ENCODE peak calls at places on chromosomes 3 and 15, in five cellular contexts. C is gastrocnemius medialis, U is transverse colon, Q is HCT116, R is sigmoid colon. S is an unnamed sample.

GRCh38 chr15:70566989-70567388 is 196.4 kb downstream of the UACA start:
- DNase-seq in C (no peak), U (no peak), Q (no peak), R (no peak), S (no peak)

GRCh38 chr3:52177701-52178042 is 20.3 kb upstream of the ALAS1 start:
- DNase-seq in C (no peak), U (no peak), Q (no peak), R (peak; percentile 26), S (no peak)

GRCh38 chr3:189710620-189711388 is 79.6 kb downstream of the TP63 start:
- DNase-seq in C (peak; percentile 42), U (peak; percentile 17), Q (no peak), R (peak; percentile 72), S (peak; percentile 61)

GRCh38 chr15:67915374-67916050 is 75.7 kb upstream of the RNU6-1 start:
- DNase-seq in C (peak; percentile 81), U (peak; percentile 77), Q (no peak), R (peak; percentile 96), S (no peak)

GRCh38 chr15:31265871-31266711 is 60.5 kb upstream of the KLF13 start:
- DNase-seq in C (no peak), U (peak; percentile 73), Q (no peak), R (peak; percentile 75), S (no peak)

GRCh38 chr15:37733628-37734027 is 200.8 kb upstream of the TMCO5A start:
- DNase-seq in C (no peak), U (no peak), Q (no peak), R (no peak), S (no peak)

GRCh38 chr3:176147251-176147650 is 1050.0 kb downstream of the TBL1XR1 start:
- DNase-seq in C (no peak), U (no peak), Q (no peak), R (no peak), S (no peak)

GRCh38 chr3:36220189-36220588 is 160.1 kb upstream of the STAC start:
- DNase-seq in C (no peak), U (no peak), Q (no peak), R (no peak), S (no peak)

GRCh38 chr3:64297563-64297962 is 72.3 kb upstream of the PRICKLE2 start:
- DNase-seq in C (no peak), U (no peak), Q (no peak), R (no peak), S (no peak)

GRCh38 chr15:31263751-31264533 is 62.7 kb upstream of the KLF13 start:
- DNase-seq in C (peak; percentile 44), U (peak; percentile 91), Q (no peak), R (peak; percentile 80), S (no peak)

GRCh38 chr15:52078876-52079700 is 33.5 kb downstream of the BCL2L10 start:
- DNase-seq in C (peak; percentile 55), U (peak; percentile 88), Q (peak; percentile 54), R (peak; percentile 88), S (no peak)

GRCh38 chr3:130948374-130948773 is 54.5 kb downstream of the ATP2C1 start:
- DNase-seq in C (no peak), U (no peak), Q (no peak), R (no peak), S (no peak)

GRCh38 chr3:162719684-162720341 is 1223.2 kb downstream of the OTOL1 start:
- DNase-seq in C (no peak), U (no peak), Q (peak; percentile 68), R (no peak), S (peak; percentile 20)

GRCh38 chr3:46427929-46428833 is 21.1 kb downstream of the CCRL2 start:
- DNase-seq in C (no peak), U (no peak), Q (no peak), R (no peak), S (no peak)

GRCh38 chr3:32203854-32204253 is 34.6 kb upstream of the CMTM8 start:
- DNase-seq in C (no peak), U (no peak), Q (no peak), R (no peak), S (no peak)

GRCh38 chr15:73912030-73912596 is 14.1 kb upstream of the LOXL1 start:
- DNase-seq in C (no peak), U (no peak), Q (no peak), R (no peak), S (no peak)

GRCh38 chr15:95825672-95826387 is 504.7 kb upstream of the NR2F2 start:
- DNase-seq in C (no peak), U (no peak), Q (no peak), R (no peak), S (no peak)

GRCh38 chr3:158731938-158732855 is at the start of gene RARRES1:
- DNase-seq in C (no peak), U (peak; percentile 75), Q (no peak), R (peak; percentile 87), S (no peak)

DNA sequence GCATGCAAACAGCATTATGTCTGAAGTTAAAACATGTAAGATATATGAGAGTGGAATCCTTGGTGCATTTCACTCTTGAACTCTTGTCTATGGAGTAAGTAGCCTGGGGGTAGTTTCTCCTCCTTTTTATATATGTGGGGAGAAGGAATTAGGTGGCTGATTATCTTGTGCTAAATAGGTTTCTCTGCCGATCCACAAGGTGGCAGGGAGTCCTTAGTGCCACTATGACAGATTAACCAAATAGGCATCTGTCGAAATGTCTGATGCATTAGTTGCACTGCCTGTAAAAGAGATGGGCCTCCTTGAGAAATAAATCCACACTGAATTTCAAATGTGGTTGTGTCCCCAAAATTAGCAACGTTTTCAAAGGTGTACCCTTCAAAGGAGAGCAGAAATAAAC is 170.1 kb downstream of the CNTN4 start:
- DNase-seq in C (no peak), U (no peak), Q (no peak), R (no peak), S (no peak)
- TF ChIP-seq POLR2A in C (no peak), U (no peak), Q (no peak), R (no peak), S (no peak)

DNA sequence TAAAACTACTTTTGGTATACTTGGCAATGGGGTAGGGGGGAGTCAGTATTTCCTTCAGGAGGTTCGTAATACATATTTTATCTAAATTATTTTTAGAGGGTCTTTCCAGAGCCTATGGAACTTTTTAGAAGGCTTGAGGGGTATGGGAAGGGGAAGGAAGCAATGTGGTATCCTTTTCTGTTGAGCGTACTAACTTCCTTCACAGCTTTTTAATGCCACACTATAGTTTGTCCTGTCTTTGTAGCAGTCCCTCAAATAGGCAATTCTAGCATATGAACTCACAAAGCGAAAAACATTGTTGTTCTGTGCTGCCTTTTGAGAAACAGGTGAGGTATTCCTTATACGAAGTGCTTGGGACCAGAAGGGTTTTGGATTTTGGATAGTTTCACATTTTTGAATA is 22.3 kb upstream of the P2RY13 start:
- DNase-seq in C (no peak), U (no peak), Q (no peak), R (no peak), S (no peak)
- TF ChIP-seq POLR2A in C (no peak), U (no peak), Q (no peak), R (no peak), S (no peak)

DNA sequence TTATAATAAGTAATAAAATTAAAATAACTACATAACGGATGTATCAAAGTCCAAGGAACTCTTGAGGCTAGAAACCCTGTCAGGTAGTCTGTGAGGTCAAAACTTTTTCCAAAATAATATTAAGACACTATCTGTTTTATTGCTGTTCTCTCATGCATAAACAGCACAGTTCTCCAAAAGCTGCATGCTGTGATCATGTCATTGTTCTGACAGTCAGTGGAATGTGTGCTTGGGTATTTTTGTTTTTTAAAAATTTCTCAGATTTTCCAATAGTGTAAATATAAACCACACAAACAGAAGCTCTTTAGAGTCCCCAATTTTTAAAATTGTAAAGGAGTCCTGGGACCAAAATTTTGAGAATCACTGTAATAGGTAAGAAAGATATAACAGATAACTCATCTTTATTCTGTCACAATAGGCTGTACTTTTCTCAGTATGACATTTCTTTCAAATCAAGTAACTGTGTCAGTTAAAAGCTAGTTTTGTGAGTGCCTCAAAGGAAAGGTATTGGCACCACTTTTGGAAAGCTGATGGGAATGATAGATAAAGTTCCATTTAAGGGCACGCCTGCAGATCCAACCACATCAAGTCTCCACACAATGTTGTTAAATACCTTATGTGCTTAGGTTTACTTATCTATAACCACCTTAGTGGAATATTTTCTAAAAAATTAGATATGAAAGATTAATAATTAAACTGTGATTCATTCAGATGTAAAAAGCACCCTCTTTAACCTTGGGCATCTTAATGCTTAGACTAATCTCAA is 49.3 kb downstream of the CEP152 start:
- DNase-seq in C (no peak), U (no peak), Q (no peak), R (no peak), S (no peak)
- TF ChIP-seq POLR2A in C (no peak), U (no peak), Q (no peak), R (no peak), S (no peak)

GRCh38 chr15:65791335-65792129 is 561 bp downstream of the DENND4A start:
- DNase-seq in C (peak; percentile 50), U (peak; percentile 67), Q (no peak), R (peak; percentile 89), S (no peak)
- TF ChIP-seq POLR2A in C (no peak), U (no peak), Q (no peak), R (peak; percentile 11), S (no peak)

DNA sequence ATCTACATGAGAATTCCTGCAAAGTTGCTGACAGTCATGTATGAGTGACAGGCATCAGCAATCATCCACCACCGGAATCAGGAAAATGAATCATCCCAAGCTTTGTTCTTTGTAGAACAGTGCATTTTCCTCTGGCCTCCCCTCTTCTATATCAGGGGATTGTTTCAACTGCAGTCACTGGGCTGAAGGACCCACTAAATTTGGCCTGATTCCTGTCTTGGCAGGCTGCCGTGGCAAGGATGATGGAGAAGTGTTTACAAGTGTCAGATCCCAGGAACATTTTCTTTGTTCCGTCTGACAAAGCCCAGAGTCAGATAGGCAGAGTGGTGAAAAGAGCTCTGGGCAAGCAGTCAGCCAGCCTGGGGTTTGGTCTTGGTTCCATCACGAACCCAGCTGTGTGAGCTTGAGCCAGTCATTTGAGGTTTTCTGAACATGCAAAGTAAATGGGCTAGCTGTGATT is 175.1 kb upstream of the TSC22D2 start:
- DNase-seq in C (no peak), U (no peak), Q (no peak), R (no peak), S (no peak)
- TF ChIP-seq POLR2A in C (no peak), U (no peak), Q (no peak), R (no peak), S (no peak)

GRCh38 chr15:40807888-40808194 is 568 bp upstream of the DNAJC17 start:
- DNase-seq in C (no peak), U (no peak), Q (no peak), R (no peak), S (no peak)

GRCh38 chr15:40803688-40804087 is 3.2 kb upstream of the ZFYVE19 start:
- DNase-seq in C (no peak), U (no peak), Q (no peak), R (no peak), S (no peak)

GRCh38 chr15:40806672-40807027 is 239 bp upstream of the ZFYVE19 start:
- DNase-seq in C (no peak), U (no peak), Q (no peak), R (no peak), S (no peak)

GRCh38 chr15:40809051-40809450 is 1.8 kb upstream of the DNAJC17 start:
- DNase-seq in C (no peak), U (no peak), Q (no peak), R (no peak), S (no peak)

GRCh38 chr15:40807028-40807887 is at the start of the genes DNAJC17 and ZFYVE19:
- DNase-seq in C (peak; percentile 97), U (peak; percentile 97), Q (peak; percentile 93), R (peak; percentile 98), S (peak; percentile 95)
- TF ChIP-seq POLR2A in C (peak; percentile 66), U (peak; percentile 69), Q (peak; percentile 59), R (no peak), S (peak; percentile 71)

GRCh38 chr15:41827880-41828746 is at the start of gene JMJD7:
- DNase-seq in C (peak; percentile 91), U (peak; percentile 97), Q (peak; percentile 51), R (peak; percentile 97), S (peak; percentile 97)
- TF ChIP-seq POLR2A in C (peak; percentile 72), U (peak; percentile 80), Q (no peak), R (peak; percentile 48), S (peak; percentile 69)

S was measured in H54.